ENCODE peak calls at places on chromosomes 7 and 10, in five cellular contexts. Q, K, N, M and W are unnamed samples.

GRCh38 chr7:69664433-69664832 is 66.2 kb downstream of the AUTS2 start:
- DNase-seq in Q (no peak), K (no peak), N (no peak), M (no peak), W (no peak)

GRCh38 chr10:78629773-78630172 is 439.0 kb upstream of the ZMIZ1 start:
- DNase-seq in Q (no peak), K (no peak), N (no peak), M (no peak), W (no peak)

GRCh38 chr10:125116041-125116649 is 44.2 kb downstream of the CTBP2 start:
- DNase-seq in Q (no peak), K (no peak), N (no peak), M (no peak), W (no peak)

GRCh38 chr10:21281765-21282484 is 243.6 kb downstream of the SKIDA1 start:
- DNase-seq in Q (no peak), K (no peak), N (no peak), M (no peak), W (no peak)

GRCh38 chr7:127955051-127955531 is 76.1 kb downstream of the LRRC4 start:
- DNase-seq in Q (no peak), K (no peak), N (no peak), M (no peak), W (no peak)

GRCh38 chr10:3829193-3830050 is 44.4 kb upstream of the KLF6 start:
- DNase-seq in Q (no peak), K (no peak), N (no peak), M (no peak), W (no peak)

GRCh38 chr10:73998623-73999622 is 1.0 kb downstream of the VCL start:
- DNase-seq in Q (peak), K (peak), N (no peak), M (no peak), W (no peak)

GRCh38 chr10:125259651-125260050 is 99.3 kb upstream of the CTBP2 start:
- DNase-seq in Q (no peak), K (no peak), N (no peak), M (no peak), W (no peak)

GRCh38 chr10:44066856-44067255 is 318.0 kb downstream of the CXCL12 start:
- DNase-seq in Q (no peak), K (no peak), N (no peak), M (no peak), W (no peak)

GRCh38 chr7:5448378-5449042 is 24.9 kb upstream of the TNRC18 start:
- DNase-seq in Q (no peak), K (no peak), N (no peak), M (no peak), W (no peak)

GRCh38 chr7:5452470-5452899 is 28.9 kb upstream of the TNRC18 start:
- DNase-seq in Q (peak), K (no peak), N (no peak), M (no peak), W (no peak)

GRCh38 chr7:5451391-5451790 is 27.8 kb upstream of the TNRC18 start:
- DNase-seq in Q (no peak), K (no peak), N (no peak), M (no peak), W (no peak)

GRCh38 chr7:5452937-5453540 is 29.4 kb upstream of the TNRC18 start:
- DNase-seq in Q (peak), K (no peak), N (no peak), M (no peak), W (no peak)

DNA sequence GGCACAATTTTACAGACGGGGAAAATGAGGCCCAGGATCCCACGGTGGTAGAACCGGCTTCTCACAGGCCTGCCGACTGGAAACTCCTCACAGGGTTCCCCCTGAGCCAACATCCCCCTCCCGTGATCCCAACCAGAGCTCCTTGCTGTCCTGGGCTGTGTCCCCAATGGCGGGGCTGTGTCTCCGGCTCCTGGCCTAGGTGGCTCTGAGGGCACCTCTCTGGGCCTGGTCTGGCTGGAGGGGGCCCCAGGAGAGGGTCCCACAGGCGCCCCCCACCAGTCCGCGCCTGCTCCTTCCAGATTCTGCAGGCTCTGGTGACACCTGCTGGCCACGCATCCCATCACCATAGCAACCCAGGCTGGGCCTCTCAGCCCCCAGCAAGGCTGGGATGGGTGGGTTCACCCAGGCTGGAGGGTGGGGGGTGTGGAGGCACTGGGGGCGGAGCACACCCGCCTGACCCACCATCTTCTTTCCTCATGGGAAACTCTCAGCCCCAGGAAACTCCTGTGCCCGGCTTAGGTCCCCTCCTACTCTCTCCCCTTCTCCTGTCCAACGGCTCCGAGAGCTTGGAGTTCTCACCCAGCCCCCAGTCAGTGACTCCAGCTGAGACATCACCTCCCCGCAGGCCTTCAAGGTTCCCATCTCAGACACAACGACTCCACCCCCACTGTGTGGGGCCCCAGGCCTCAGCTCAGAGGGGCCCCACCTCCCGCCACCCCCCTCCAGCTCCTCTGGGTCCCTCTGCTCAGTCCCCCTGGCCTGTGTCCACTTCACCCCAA is 27.1 kb upstream of the TNRC18 start:
- DNase-seq in Q (peak), K (peak), N (peak), M (no peak), W (no peak)
- TF ChIP-seq POLR2AphosphoS5 in Q (no peak), K (no peak), N (no peak), M (no peak), W (no peak)

GRCh38 chr7:897086-897485 is 20.7 kb downstream of the GET4 start:
- DNase-seq in Q (no peak), K (no peak), N (no peak), M (no peak), W (no peak)
- TF ChIP-seq TAF1 in Q (no peak), K (no peak), N (no peak), M (no peak), W (no peak)

DNA sequence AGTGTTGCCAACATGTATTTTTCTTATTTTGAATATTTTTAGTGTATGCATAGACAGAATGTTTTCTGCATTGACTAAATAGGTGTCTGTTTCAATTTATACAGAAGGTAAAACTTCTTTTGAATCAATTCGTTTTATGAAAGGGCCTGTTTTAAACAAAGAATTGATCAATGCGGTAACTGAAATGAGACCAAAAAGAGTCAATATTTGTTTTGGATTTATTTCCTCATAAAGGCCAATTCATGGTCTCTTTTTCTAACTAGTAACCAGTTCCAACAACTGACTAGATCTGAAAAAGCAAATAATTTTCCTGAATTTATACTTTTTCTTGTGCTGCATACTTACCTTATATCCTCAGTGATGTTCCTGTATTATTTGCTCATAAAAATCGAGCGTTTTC is 320.5 kb downstream of the DGKB start:
- DNase-seq in Q (no peak), K (no peak), N (no peak), M (no peak), W (no peak)
- TF ChIP-seq POLR2AphosphoS5 in Q (no peak), K (no peak), N (no peak), M (no peak), W (no peak)

GRCh38 chr7:35555934-35556333 is 139.0 kb downstream of the HERPUD2 start:
- DNase-seq in Q (no peak), K (peak), N (no peak), M (no peak), W (no peak)
- TF ChIP-seq TAF1 in Q (no peak), K (no peak), N (no peak), M (no peak), W (no peak)